ENCODE peak calls at places on chromosomes 1 and 21, in five cellular contexts. C is HepG2, I is K562, Z is HCT116, E is GM12878. O is an unnamed sample.

GRCh38 chr1:220700591-220701179 is 10.5 kb downstream of the C1orf115 start:
- DNase-seq in Z (no peak), E (no peak), C (no peak), I (no peak), O (peak; percentile 63)

GRCh38 chr1:168709896-168710305 is 19.1 kb downstream of the DPT start:
- DNase-seq in Z (peak; percentile 23), C (no peak), I (no peak), E (no peak), O (no peak)

GRCh38 chr1:232766224-232766890 is 38.9 kb upstream of the MAP10 start:
- DNase-seq in I (no peak), C (no peak), E (no peak), Z (no peak), O (peak; percentile 18)

GRCh38 chr1:203136409-203137042 is 9.0 kb downstream of the ADORA1 start:
- DNase-seq in E (no peak), I (no peak), Z (no peak), C (no peak), O (no peak)

GRCh38 chr1:167132306-167133010 is 38.6 kb downstream of the STYXL2 start:
- DNase-seq in I (no peak), Z (no peak), C (no peak), E (no peak), O (no peak)

GRCh38 chr1:16120940-16121410 is 34.9 kb downstream of the EPHA2 start:
- DNase-seq in C (peak; percentile 64), Z (no peak), I (no peak), E (no peak), O (no peak)

GRCh38 chr1:30757196-30757949 is at the start of gene LAPTM5:
- DNase-seq in E (no peak), I (no peak), C (no peak), Z (no peak), O (no peak)

GRCh38 chr1:238811211-238811610 is 575.2 kb upstream of the CHRM3 start:
- DNase-seq in E (no peak), Z (no peak), C (no peak), I (no peak), O (no peak)

GRCh38 chr1:10338047-10338446 is 60.8 kb upstream of the PGD start:
- DNase-seq in I (peak; percentile 60), E (no peak), Z (peak; percentile 16), C (peak; percentile 15), O (no peak)

GRCh38 chr1:46134660-46135331 is 2.4 kb upstream of the PIK3R3 start:
- DNase-seq in I (no peak), C (no peak), E (peak; percentile 56), Z (no peak), O (no peak)

GRCh38 chr1:103084176-103084575 is 24.1 kb downstream of the COL11A1 start:
- DNase-seq in I (no peak), C (no peak), Z (no peak), E (no peak), O (no peak)

GRCh38 chr1:245812278-245812677 is 657.5 kb downstream of the KIF26B start:
- DNase-seq in C (no peak), E (no peak), I (no peak), Z (no peak), O (no peak)

GRCh38 chr1:89523597-89524368 is 846 bp upstream of the LRRC8B start:
- DNase-seq in E (no peak), I (peak; percentile 85), C (peak; percentile 30), Z (peak; percentile 40), O (peak; percentile 62)

GRCh38 chr1:208309771-208310170 is 65.6 kb upstream of the PLXNA2 start:
- DNase-seq in Z (no peak), I (no peak), C (no peak), E (no peak), O (no peak)

GRCh38 chr21:45104560-45104959 is 30.2 kb downstream of the ADARB1 start:
- DNase-seq in I (no peak), C (no peak), Z (no peak), E (no peak), O (no peak)

GRCh38 chr1:167502719-167503452 is 15.4 kb downstream of the CD247 start:
- DNase-seq in I (no peak), Z (no peak), C (no peak), E (no peak), O (peak; percentile 75)

GRCh38 chr21:39000496-39000895 is 182.8 kb downstream of the PSMG1 start:
- DNase-seq in I (no peak), Z (no peak), C (no peak), E (no peak), O (no peak)

GRCh38 chr1:57683037-57683928 is 259.4 kb upstream of the DAB1 start:
- DNase-seq in I (no peak), E (no peak), C (no peak), Z (no peak), O (no peak)

GRCh38 chr1:28505406-28506187 is at the start of gene RCC1:
- DNase-seq in C (peak; percentile 99), E (peak; percentile 98), I (peak; percentile 99), Z (peak; percentile 97), O (peak; percentile 99)

GRCh38 chr1:53062731-53063591 is 948 bp downstream of the PODN start:
- DNase-seq in I (no peak), Z (no peak), E (no peak), C (no peak), O (no peak)

GRCh38 chr21:45970674-45971486 is 10.7 kb upstream of the COL6A1 start:
- DNase-seq in E (no peak), C (peak; percentile 33), I (peak; percentile 68), Z (no peak), O (no peak)

GRCh38 chr1:184826001-184826400 is 71.3 kb upstream of the EDEM3 start:
- DNase-seq in C (no peak), I (no peak), Z (no peak), E (no peak), O (no peak)

GRCh38 chr1:28482702-28483101 is 23.1 kb upstream of the RCC1 start:
- DNase-seq in Z (no peak), C (no peak), I (no peak), E (no peak), O (no peak)

GRCh38 chr1:241610056-241610815 is 29.9 kb downstream of the CHML start:
- DNase-seq in Z (no peak), C (peak; percentile 23), E (no peak), I (peak; percentile 58), O (no peak)

GRCh38 chr21:15224346-15225086 is 159.7 kb upstream of the NRIP1 start:
- DNase-seq in E (no peak), I (no peak), C (no peak), Z (peak; percentile 56), O (no peak)
- TF ChIP-seq ZNF274 in E (no peak), I (no peak), C (no peak), Z (no peak), O (no peak)

GRCh38 chr21:26843912-26844257 is 1.3 kb downstream of the ADAMTS1 start:
- DNase-seq in Z (no peak), C (no peak), I (no peak), E (no peak), O (peak; percentile 16)
- H3K4me3 ChIP-seq in Z (no peak overlapping the region), C (no peak overlapping the region), I (no peak overlapping the region), E (no peak overlapping the region), O (peak overlapping the region; percentile 95)

GRCh38 chr1:113169591-113169990 is 96.6 kb downstream of the LRIG2 start:
- DNase-seq in E (no peak), Z (no peak), I (no peak), C (no peak), O (peak; percentile 22)

GRCh38 chr1:113168946-113169345 is 95.9 kb downstream of the LRIG2 start:
- DNase-seq in I (no peak), E (no peak), Z (no peak), C (no peak), O (no peak)

GRCh38 chr1:113170519-113170918 is 97.5 kb downstream of the LRIG2 start:
- DNase-seq in C (no peak), Z (no peak), E (no peak), I (no peak), O (no peak)

GRCh38 chr1:113166473-113166872 is 93.5 kb downstream of the LRIG2 start:
- DNase-seq in C (no peak), Z (no peak), E (no peak), I (no peak), O (no peak)
- TF ChIP-seq ZNF274 in C (no peak), Z (no peak), E (no peak), I (no peak), O (no peak)

GRCh38 chr21:22474403-22474802 is 1476.2 kb downstream of the NCAM2 start:
- DNase-seq in C (no peak), E (no peak), Z (no peak), I (no peak), O (no peak)

DNA sequence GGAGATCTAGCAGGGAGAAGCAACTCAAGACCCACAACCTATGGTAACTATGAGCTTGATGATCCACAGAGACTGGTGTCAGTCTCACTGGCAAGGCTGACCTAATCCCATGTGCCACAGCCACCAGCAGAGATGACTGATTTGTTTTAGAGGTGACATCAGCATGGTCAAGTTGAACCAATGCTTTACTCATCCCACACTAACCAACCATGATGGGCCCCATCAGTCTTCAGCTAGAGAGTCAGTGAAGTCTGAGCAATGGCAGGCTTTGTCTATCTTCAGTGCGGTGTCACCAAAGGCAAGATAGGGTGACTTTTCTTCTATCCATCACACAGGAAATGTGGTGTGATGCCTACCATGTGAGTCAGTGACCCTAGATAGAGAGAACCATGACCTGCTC is 1470.7 kb downstream of the NCAM2 start:
- DNase-seq in E (no peak), I (no peak), C (no peak), Z (no peak), O (no peak)
- H3K4me3 ChIP-seq in E (no peak overlapping the region), I (no peak overlapping the region), C (no peak overlapping the region), Z (no peak overlapping the region), O (no peak overlapping the region)

O was measured in NT2/D1.